ENCODE peak calls at places on chromosomes 2 and 18, in four cellular contexts. L is HepG2, E is K562, H is H1. X is an unnamed sample.

GRCh38 chr2:207334631-207335371 is 169.1 kb upstream of the KLF7 start:
- DNase-seq in E (no peak), L (no peak), H (peak; percentile 64), X (peak; percentile 88)

GRCh38 chr18:13136689-13137040 is 81.9 kb upstream of the LDLRAD4 start:
- DNase-seq in H (peak; percentile 58), E (no peak), L (no peak), X (no peak)

GRCh38 chr18:14965553-14965952 is 217.6 kb downstream of the ANKRD30B start:
- DNase-seq in H (no peak), E (no peak), L (no peak), X (no peak)

GRCh38 chr18:62360806-62361205 is 35.7 kb downstream of the TNFRSF11A start:
- DNase-seq in H (no peak), L (no peak), E (no peak), X (no peak)

GRCh38 chr2:205754924-205755321 is 72.6 kb downstream of the NRP2 start:
- DNase-seq in L (peak; percentile 42), E (peak; percentile 19), H (no peak), X (peak; percentile 92)

GRCh38 chr2:150465703-150466569 is 21.5 kb downstream of the RND3 start:
- DNase-seq in E (no peak), L (no peak), H (no peak), X (no peak)

GRCh38 chr18:12317664-12318333 is 9.8 kb downstream of the TUBB6 start:
- DNase-seq in H (no peak), L (no peak), E (no peak), X (peak; percentile 33)

GRCh38 chr2:65388626-65389390 is 43.6 kb downstream of the SPRED2 start:
- DNase-seq in L (no peak), H (no peak), E (no peak), X (no peak)

GRCh38 chr2:24785704-24786321 is 7.4 kb downstream of the PTRHD1 start:
- DNase-seq in H (no peak), L (no peak), E (no peak), X (no peak)

GRCh38 chr2:105125428-105125827 is 87.6 kb downstream of the MRPS9 start:
- DNase-seq in H (peak; percentile 61), E (no peak), L (peak; percentile 12), X (peak; percentile 31)

GRCh38 chr2:43190305-43191052 is 35.9 kb downstream of the ZFP36L2 start:
- DNase-seq in L (no peak), H (no peak), E (peak; percentile 69), X (no peak)

GRCh38 chr2:43186321-43186678 is 40.1 kb downstream of the ZFP36L2 start:
- DNase-seq in H (no peak), E (no peak), L (no peak), X (no peak)

GRCh38 chr2:43186679-43187374 is 39.6 kb downstream of the ZFP36L2 start:
- DNase-seq in H (no peak), L (peak; percentile 78), E (peak; percentile 49), X (no peak)

GRCh38 chr2:43192039-43192438 is 34.4 kb downstream of the ZFP36L2 start:
- DNase-seq in L (no peak), H (no peak), E (peak; percentile 43), X (peak; percentile 51)

GRCh38 chr2:43188561-43189386 is 37.6 kb downstream of the ZFP36L2 start:
- DNase-seq in L (no peak), E (no peak), H (no peak), X (no peak)
- H3K4me1 ChIP-seq in L (peaks cover 99% of the 10 kb centered on the region), E (peaks cover 73% of the 10 kb centered on the region), H (peaks cover 4% of the 10 kb centered on the region), X (peaks cover 43% of the 10 kb centered on the region)

GRCh38 chr2:160205511-160205910 is 5.4 kb upstream of the ITGB6 start:
- DNase-seq in L (peak; percentile 36), H (no peak), E (no peak), X (peak; percentile 90)
- TF ChIP-seq PHF8 in L (no peak), H (no peak), E (no peak), X (no peak)

GRCh38 chr18:48713302-48713701 is 174.5 kb downstream of the CTIF start:
- DNase-seq in L (no peak), E (no peak), H (no peak), X (no peak)

GRCh38 chr18:48714873-48715272 is 176.0 kb downstream of the CTIF start:
- DNase-seq in E (no peak), L (no peak), H (no peak), X (no peak)

GRCh38 chr18:48719388-48719787 is 180.6 kb downstream of the CTIF start:
- DNase-seq in E (no peak), H (no peak), L (no peak), X (no peak)

GRCh38 chr18:48718251-48718959 is 179.6 kb downstream of the CTIF start:
- DNase-seq in H (no peak), E (no peak), L (no peak), X (no peak)

DNA sequence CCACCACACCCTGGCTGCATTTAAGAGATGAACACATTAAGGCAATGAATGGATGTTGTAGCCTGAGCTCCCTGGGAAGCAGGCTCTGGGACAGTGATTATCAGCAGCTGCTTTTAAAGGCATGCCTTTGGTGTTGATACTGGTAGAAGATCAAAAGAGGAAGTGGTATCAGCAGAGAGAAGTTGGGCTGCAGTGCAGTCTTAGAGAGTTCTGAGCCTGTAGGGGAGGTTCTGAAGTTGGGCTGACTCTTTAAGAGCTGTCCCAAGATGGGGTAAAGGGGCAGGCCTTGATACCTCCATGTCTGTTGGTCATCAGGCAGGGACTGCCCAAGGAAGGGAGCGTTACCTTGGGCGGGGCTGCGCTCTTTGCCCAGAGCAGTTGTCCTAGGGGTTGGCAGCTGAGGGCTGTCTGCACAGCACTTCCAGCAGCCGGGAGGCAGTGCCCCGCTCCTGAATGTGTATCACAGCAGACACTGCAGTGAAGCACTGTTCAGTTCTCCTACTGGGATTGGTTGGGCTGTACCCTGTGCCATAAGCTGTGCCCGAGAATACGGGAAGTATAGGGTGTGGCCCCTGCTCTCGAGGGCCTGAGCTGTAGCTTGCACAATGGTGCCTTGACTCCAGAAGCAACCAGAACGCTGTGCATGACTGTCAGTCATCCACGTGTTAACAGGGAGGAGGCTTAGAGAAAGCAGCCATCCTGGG is 177.0 kb downstream of the CTIF start:
- DNase-seq in E (no peak), H (no peak), L (no peak), X (no peak)
- H3K4me1 ChIP-seq in E (peaks cover 11% of the 10 kb centered on the region), H (peaks cover 1% of the 10 kb centered on the region), L (no peaks in the 10 kb centered on the region), X (peaks cover 5% of the 10 kb centered on the region)

DNA sequence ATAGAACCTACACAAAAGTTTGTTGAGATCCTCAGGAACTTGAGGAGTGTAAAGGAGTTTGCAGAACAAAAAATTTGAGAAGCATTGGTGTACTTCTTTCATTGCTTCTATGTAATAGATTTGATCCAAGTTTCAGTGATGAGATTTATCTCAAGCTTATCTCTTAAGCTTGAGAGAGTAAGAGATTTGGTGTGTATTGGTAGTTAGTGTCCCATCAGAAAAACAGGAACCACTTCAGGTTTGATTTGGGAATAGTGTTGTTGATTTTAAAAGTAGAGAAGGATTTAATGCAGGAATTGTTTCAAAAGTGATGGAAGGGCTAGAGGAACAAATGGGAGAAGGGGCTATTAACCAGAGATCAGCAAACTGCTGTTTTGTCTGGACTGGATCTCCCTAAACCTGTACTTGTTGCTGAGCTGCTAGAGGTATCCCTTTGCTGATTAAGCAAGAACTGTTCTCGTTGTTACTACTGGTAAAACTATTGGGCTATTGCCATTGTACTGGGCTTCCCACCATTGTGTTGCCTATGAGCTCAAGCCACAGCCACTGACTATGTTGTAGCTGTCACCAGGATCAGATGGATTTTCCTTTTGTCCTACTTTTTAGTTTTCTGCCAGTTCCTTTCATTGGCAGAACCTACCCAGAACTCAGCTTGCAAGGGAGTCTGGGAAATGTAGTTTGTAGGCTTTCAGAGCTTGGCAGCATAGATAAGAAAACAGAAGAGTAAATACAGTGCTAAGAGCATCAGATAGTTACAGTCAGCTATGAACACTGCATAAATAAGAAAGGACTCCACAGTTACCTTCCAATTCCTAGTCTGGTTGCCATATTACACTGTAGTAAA is 39.3 kb downstream of the RAB10 start:
- DNase-seq in L (peak; percentile 41), E (peak; percentile 36), H (no peak), X (peak; percentile 45)
- TF ChIP-seq PHF8 in L (no peak), E (no peak), H (no peak), X (no peak)

GRCh38 chr2:219252084-219252483 is 959 bp upstream of the TUBA4B start:
- DNase-seq in L (no peak), H (no peak), E (no peak), X (no peak)

GRCh38 chr2:219252900-219253752 is at the start of gene TUBA4B:
- DNase-seq in E (peak; percentile 58), H (peak; percentile 85), L (no peak), X (peak; percentile 6)

GRCh38 chr2:219250044-219250781 is 2.8 kb upstream of the TUBA4B start:
- DNase-seq in L (no peak), E (no peak), H (no peak), X (no peak)

GRCh38 chr2:219252570-219252899 is 508 bp upstream of the TUBA4B start:
- DNase-seq in H (no peak), L (no peak), E (peak; percentile 52), X (peak; percentile 7)

DNA sequence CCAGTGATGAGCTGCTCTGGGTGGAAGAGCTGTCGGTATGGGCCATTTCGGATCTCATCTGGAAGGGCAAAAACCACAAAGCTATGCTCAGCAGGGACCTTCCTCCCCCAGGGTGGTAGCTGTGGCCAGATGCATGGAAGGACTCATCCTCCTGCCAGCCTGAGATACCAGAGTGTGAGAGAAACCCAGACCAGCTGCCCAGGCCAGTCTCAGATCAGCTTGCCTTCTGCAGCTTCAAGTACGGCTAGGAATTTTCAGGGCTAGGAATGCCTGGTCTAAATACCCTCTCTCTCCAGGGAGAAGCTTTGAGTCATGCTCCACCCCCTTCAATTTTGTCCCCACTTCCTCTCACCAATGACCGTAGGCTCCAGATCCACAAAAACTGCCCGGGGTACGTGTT is 1.4 kb upstream of the TUBA4B start:
- DNase-seq in L (no peak), H (no peak), E (no peak), X (no peak)
- H3K4me1 ChIP-seq in L (peaks cover 75% of the 10 kb centered on the region), H (peaks cover 8% of the 10 kb centered on the region), E (peaks cover 49% of the 10 kb centered on the region), X (peaks cover 61% of the 10 kb centered on the region)

GRCh38 chr18:58953627-58954026 is 89.0 kb downstream of the ZNF532 start:
- DNase-seq in E (no peak), L (peak; percentile 16), H (no peak), X (peak; percentile 10)
- TF ChIP-seq PHF8 in E (no peak), L (no peak), H (no peak), X (no peak)

GRCh38 chr2:172436889-172437288 is 9.5 kb downstream of the ITGA6 start:
- DNase-seq in E (no peak), H (no peak), L (no peak), X (no peak)
- H3K4me1 ChIP-seq in E (no peaks in the 10 kb centered on the region), H (peaks cover 3% of the 10 kb centered on the region), L (peaks cover 91% of the 10 kb centered on the region), X (peaks cover 51% of the 10 kb centered on the region)